ENCODE peak calls at places on chromosomes 7 and 10, in five cellular contexts. E is cardiac fibroblast; B is psoas muscle; I is endothelial cell; Z is activated T-cell treated with anti-CD3 and anti-CD28 coated beads, Interleukin-2, amount 50 U/mL, for 72 hours. X is an unnamed sample.

GRCh38 chr7:121288894-121289293 is 39.9 kb upstream of the WNT16 start:
- DNase-seq in E (peak), B (no peak), I (no peak), Z (no peak), X (peak)

GRCh38 chr7:85829817-85830432 is 643.1 kb upstream of the SEMA3D start:
- DNase-seq in E (peak), B (no peak), I (no peak), Z (no peak), X (peak)

GRCh38 chr10:11336703-11337102 is 274.7 kb downstream of the USP6NL start:
- DNase-seq in E (no peak), B (no peak), I (no peak), Z (no peak), X (peak)

GRCh38 chr10:70751356-70751755 is 33.8 kb downstream of the TBATA start:
- DNase-seq in E (no peak), B (no peak), I (no peak), Z (no peak), X (no peak)

GRCh38 chr10:128727114-128727513 is 600.9 kb upstream of the MKI67 start:
- DNase-seq in E (no peak), B (no peak), I (no peak), Z (no peak), X (no peak)

GRCh38 chr7:7969306-7970112 is 913 bp downstream of the GLCCI1 start:
- DNase-seq in E (peak), B (peak), I (peak), Z (peak), X (peak)

GRCh38 chr7:41096921-41097320 is 606.0 kb downstream of the INHBA start:
- DNase-seq in E (peak), B (no peak), I (no peak), Z (no peak), X (no peak)

GRCh38 chr10:98307916-98308315 is 39.9 kb upstream of the LOXL4 start:
- DNase-seq in E (no peak), B (no peak), I (no peak), Z (no peak), X (no peak)

GRCh38 chr7:149529136-149529718 is 31.6 kb upstream of the ZNF746 start:
- DNase-seq in E (peak), B (no peak), I (no peak), Z (no peak), X (peak)

GRCh38 chr10:15595260-15595659 is 124.5 kb downstream of the ITGA8 start:
- DNase-seq in E (no peak), B (no peak), I (no peak), Z (no peak), X (no peak)

GRCh38 chr10:122301055-122301810 is 30.1 kb downstream of the BTBD16 start:
- DNase-seq in E (peak), B (no peak), I (no peak), Z (peak), X (peak)

GRCh38 chr10:77774940-77775391 is 137.4 kb upstream of the KCNMA1 start:
- DNase-seq in E (no peak), B (no peak), I (no peak), Z (no peak), X (peak)

GRCh38 chr10:85926986-85927385 is 439.6 kb downstream of the GRID1 start:
- DNase-seq in E (no peak), B (no peak), I (no peak), Z (no peak), X (no peak)

GRCh38 chr7:14430921-14431320 is 441.5 kb upstream of the ETV1 start:
- DNase-seq in E (no peak), B (no peak), I (no peak), Z (no peak), X (no peak)

GRCh38 chr10:110010076-110011069 is 2.6 kb downstream of the ADD3 start:
- DNase-seq in E (no peak), B (no peak), I (no peak), Z (peak), X (no peak)

GRCh38 chr7:116786791-116787443 is 75.5 kb upstream of the CAPZA2 start:
- DNase-seq in E (peak), B (no peak), I (peak), Z (peak), X (peak)

GRCh38 chr7:81929386-81929785 is 159.5 kb upstream of the HGF start:
- DNase-seq in E (peak), B (no peak), I (no peak), Z (no peak), X (no peak)

GRCh38 chr7:105202561-105203130 is 186.1 kb downstream of the SRPK2 start:
- DNase-seq in E (no peak), B (no peak), I (no peak), Z (no peak), X (no peak)

GRCh38 chr7:767580-767940 is 40.5 kb upstream of the PRKAR1B start:
- DNase-seq in E (no peak), B (no peak), I (no peak), Z (no peak), X (peak)

GRCh38 chr7:155358066-155358947 is 60.6 kb downstream of the INSIG1 start:
- DNase-seq in E (no peak), B (no peak), I (no peak), Z (no peak), X (no peak)

GRCh38 chr10:30027057-30028005 is 32.1 kb downstream of the JCAD start:
- DNase-seq in E (no peak), B (peak), I (no peak), Z (peak), X (peak)

GRCh38 chr7:4067874-4068273 is 614.2 kb upstream of the FOXK1 start:
- DNase-seq in E (no peak), B (no peak), I (no peak), Z (no peak), X (no peak)

GRCh38 chr7:138138244-138138643 is 62.0 kb downstream of the AKR1D1 start:
- DNase-seq in E (no peak), B (no peak), I (no peak), Z (no peak), X (no peak)

X was measured in fibroblast of pulmonary artery.